ENCODE peak calls at places on chromosome 20, in four cellular contexts. One of them, this sample, is unnamed.

GRCh38 chr20:43840382-43841070 is 74.1 kb upstream of the TOX2 start:
- DNase-seq in body of pancreas: no peak
- DNase-seq in fibroblast of mammary gland: peak; percentile 40
- DNase-seq in transverse colon: peak; percentile 13
- DNase-seq in this sample: peak; percentile 47

GRCh38 chr20:11047559-11047958 is 373.8 kb upstream of the JAG1 start:
- DNase-seq in fibroblast of mammary gland: peak; percentile 0
- DNase-seq in body of pancreas: no peak
- DNase-seq in transverse colon: no peak
- DNase-seq in this sample: no peak

GRCh38 chr20:38128691-38129090 is 36.4 kb downstream of the TGM2 start:
- DNase-seq in transverse colon: no peak
- DNase-seq in body of pancreas: no peak
- DNase-seq in fibroblast of mammary gland: no peak
- DNase-seq in this sample: no peak

GRCh38 chr20:32995802-32996201 is 8.4 kb downstream of the SUN5 start:
- DNase-seq in body of pancreas: no peak
- DNase-seq in transverse colon: no peak
- DNase-seq in fibroblast of mammary gland: no peak
- DNase-seq in this sample: no peak

GRCh38 chr20:38094373-38094775 is 60.8 kb downstream of the RPRD1B start:
- DNase-seq in body of pancreas: peak; percentile 24
- DNase-seq in transverse colon: peak; percentile 33
- DNase-seq in fibroblast of mammary gland: peak; percentile 90
- DNase-seq in this sample: peak; percentile 19

GRCh38 chr20:35196313-35196712 is 24.4 kb downstream of the PROCR start:
- DNase-seq in transverse colon: no peak
- DNase-seq in fibroblast of mammary gland: no peak
- DNase-seq in body of pancreas: no peak
- DNase-seq in this sample: no peak

GRCh38 chr20:32999603-33000250 is 4.5 kb downstream of the SUN5 start:
- DNase-seq in transverse colon: no peak
- DNase-seq in body of pancreas: no peak
- DNase-seq in fibroblast of mammary gland: no peak
- DNase-seq in this sample: no peak

GRCh38 chr20:60302875-60303274 is 344.7 kb downstream of the CDH26 start:
- DNase-seq in body of pancreas: no peak
- DNase-seq in transverse colon: no peak
- DNase-seq in fibroblast of mammary gland: no peak
- DNase-seq in this sample: no peak

GRCh38 chr20:3677733-3678132 is 4.1 kb downstream of the ADAM33 start:
- DNase-seq in fibroblast of mammary gland: peak; percentile 46
- DNase-seq in body of pancreas: no peak
- DNase-seq in transverse colon: peak; percentile 28
- DNase-seq in this sample: no peak

GRCh38 chr20:15925376-15925775 is 647.9 kb downstream of the KIF16B start:
- DNase-seq in transverse colon: no peak
- DNase-seq in fibroblast of mammary gland: no peak
- DNase-seq in body of pancreas: no peak
- DNase-seq in this sample: no peak

GRCh38 chr20:45833030-45833882 is at the start of gene SNX21:
- DNase-seq in transverse colon: peak; percentile 83
- DNase-seq in body of pancreas: peak; percentile 74
- DNase-seq in fibroblast of mammary gland: peak; percentile 97
- DNase-seq in this sample: no peak

GRCh38 chr20:45833883-45834796 is 541 bp downstream of the SNX21 start:
- DNase-seq in body of pancreas: peak; percentile 74
- DNase-seq in transverse colon: peak; percentile 75
- DNase-seq in fibroblast of mammary gland: peak; percentile 54
- DNase-seq in this sample: no peak

GRCh38 chr20:45835230-45836224 is 1.9 kb downstream of the SNX21 start:
- DNase-seq in transverse colon: peak; percentile 20
- DNase-seq in body of pancreas: no peak
- DNase-seq in fibroblast of mammary gland: peak; percentile 98
- DNase-seq in this sample: no peak

GRCh38 chr20:45836841-45837240 is 3.2 kb downstream of the SNX21 start:
- DNase-seq in body of pancreas: no peak
- DNase-seq in transverse colon: no peak
- DNase-seq in fibroblast of mammary gland: no peak
- DNase-seq in this sample: no peak

DNA sequence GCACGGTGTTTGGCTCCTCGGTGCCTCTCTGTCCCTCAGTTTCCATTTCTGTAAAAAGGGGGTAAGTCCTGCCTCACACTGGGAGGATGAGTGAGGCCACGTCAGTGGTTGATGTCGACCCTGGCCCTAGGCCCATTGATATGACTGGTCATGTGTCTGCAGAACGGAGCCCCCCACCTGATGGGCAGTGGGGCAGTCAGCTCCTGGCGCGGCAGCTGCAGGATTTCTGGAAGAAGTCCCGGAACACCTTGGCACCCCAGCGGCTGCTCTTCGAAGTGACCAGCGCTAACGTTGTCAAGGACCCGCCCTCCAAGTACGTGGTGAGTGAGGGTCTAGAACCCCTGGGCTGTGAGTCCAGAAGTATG is 1.2 kb downstream of the SNX21 start:
- DNase-seq in body of pancreas: no peak
- DNase-seq in transverse colon: no peak
- DNase-seq in fibroblast of mammary gland: no peak
- DNase-seq in this sample: no peak
- H3K4me3 ChIP-seq in body of pancreas: no peak overlapping the region
- H3K4me3 ChIP-seq in transverse colon: peak overlapping the region; percentile 65
- H3K4me3 ChIP-seq in fibroblast of mammary gland: peak overlapping the region; percentile 78
- H3K4me3 ChIP-seq in this sample: no peak overlapping the region

GRCh38 chr20:53984781-53985518 is 85.4 kb downstream of the BCAS1 start:
- DNase-seq in fibroblast of mammary gland: no peak
- DNase-seq in transverse colon: no peak
- DNase-seq in body of pancreas: no peak
- DNase-seq in this sample: no peak
- H3K4me3 ChIP-seq in fibroblast of mammary gland: no peak overlapping the region
- H3K4me3 ChIP-seq in transverse colon: no peak overlapping the region
- H3K4me3 ChIP-seq in body of pancreas: no peak overlapping the region
- H3K4me3 ChIP-seq in this sample: no peak overlapping the region

GRCh38 chr20:1427457-1428054 is 34.7 kb upstream of the FKBP1A start:
- DNase-seq in body of pancreas: no peak
- DNase-seq in fibroblast of mammary gland: no peak
- DNase-seq in transverse colon: no peak
- DNase-seq in this sample: no peak
- H3K4me3 ChIP-seq in body of pancreas: no peak overlapping the region
- H3K4me3 ChIP-seq in fibroblast of mammary gland: no peak overlapping the region
- H3K4me3 ChIP-seq in transverse colon: no peak overlapping the region
- H3K4me3 ChIP-seq in this sample: no peak overlapping the region

GRCh38 chr20:58546312-58546711 is 31.1 kb upstream of the APCDD1L start:
- DNase-seq in transverse colon: no peak
- DNase-seq in fibroblast of mammary gland: no peak
- DNase-seq in body of pancreas: no peak
- DNase-seq in this sample: no peak
- H3K4me3 ChIP-seq in transverse colon: no peak overlapping the region
- H3K4me3 ChIP-seq in fibroblast of mammary gland: no peak overlapping the region
- H3K4me3 ChIP-seq in body of pancreas: no peak overlapping the region
- H3K4me3 ChIP-seq in this sample: no peak overlapping the region

GRCh38 chr20:57709823-57710799 is at the start of gene PMEPA1:
- DNase-seq in fibroblast of mammary gland: peak; percentile 90
- DNase-seq in body of pancreas: peak; percentile 95
- DNase-seq in transverse colon: peak; percentile 95
- DNase-seq in this sample: peak; percentile 91

GRCh38 chr20:57707320-57707719 is 2.5 kb downstream of the PMEPA1 start:
- DNase-seq in transverse colon: no peak
- DNase-seq in fibroblast of mammary gland: no peak
- DNase-seq in body of pancreas: no peak
- DNase-seq in this sample: peak; percentile 42

GRCh38 chr20:57705103-57705899 is 4.5 kb downstream of the PMEPA1 start:
- DNase-seq in body of pancreas: no peak
- DNase-seq in transverse colon: no peak
- DNase-seq in fibroblast of mammary gland: no peak
- DNase-seq in this sample: no peak

GRCh38 chr20:57708694-57709673 is 831 bp downstream of the PMEPA1 start:
- DNase-seq in transverse colon: no peak
- DNase-seq in body of pancreas: peak; percentile 32
- DNase-seq in fibroblast of mammary gland: no peak
- DNase-seq in this sample: no peak

GRCh38 chr20:57707849-57708693 is 1.7 kb downstream of the PMEPA1 start:
- DNase-seq in body of pancreas: peak; percentile 30
- DNase-seq in transverse colon: no peak
- DNase-seq in fibroblast of mammary gland: no peak
- DNase-seq in this sample: no peak
- H3K4me3 ChIP-seq in body of pancreas: peak overlapping the region; percentile 10
- H3K4me3 ChIP-seq in transverse colon: peak overlapping the region; percentile 82
- H3K4me3 ChIP-seq in fibroblast of mammary gland: no peak overlapping the region
- H3K4me3 ChIP-seq in this sample: peak overlapping the region; percentile 92

DNA sequence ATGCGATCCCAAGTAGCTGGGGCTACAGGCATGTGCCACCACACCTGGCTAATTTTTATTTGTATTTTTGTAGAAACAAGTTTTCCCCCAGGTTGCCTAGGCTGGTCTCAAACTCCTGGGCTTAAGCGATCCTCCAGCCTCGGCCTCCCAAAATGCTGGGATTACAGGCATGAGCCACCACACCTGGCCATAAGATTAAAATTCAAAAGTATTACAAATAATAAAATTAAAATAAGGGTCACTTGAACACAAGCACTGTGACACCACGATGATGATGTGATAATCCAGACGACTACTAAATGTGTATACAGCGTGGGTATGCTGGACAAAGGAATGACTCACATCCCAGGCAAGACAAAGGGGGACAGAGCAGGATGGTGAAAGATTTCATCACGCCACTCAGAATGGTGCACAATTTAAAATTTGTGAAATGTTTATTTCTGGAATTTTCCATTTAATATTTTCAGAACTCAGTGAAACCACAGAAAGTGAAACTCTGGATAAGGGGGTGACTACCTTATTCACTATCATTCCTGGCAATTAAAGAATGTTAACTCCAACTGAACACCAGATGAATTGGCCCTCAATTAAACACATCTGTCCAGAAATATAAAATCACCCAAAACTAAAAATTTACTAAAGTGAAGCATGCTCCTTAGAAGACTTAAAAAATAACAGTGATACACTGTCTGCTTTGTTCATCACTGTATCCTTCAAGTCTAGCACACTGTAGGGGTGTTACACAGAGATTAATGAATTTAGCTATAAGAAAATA is 13.1 kb downstream of the B4GALT5 start:
- DNase-seq in transverse colon: no peak
- DNase-seq in body of pancreas: no peak
- DNase-seq in fibroblast of mammary gland: peak; percentile 80
- DNase-seq in this sample: no peak
- H3K4me3 ChIP-seq in transverse colon: no peak overlapping the region
- H3K4me3 ChIP-seq in body of pancreas: no peak overlapping the region
- H3K4me3 ChIP-seq in fibroblast of mammary gland: no peak overlapping the region
- H3K4me3 ChIP-seq in this sample: no peak overlapping the region

GRCh38 chr20:63856111-63856511 is 5.2 kb upstream of the ABHD16B start:
- DNase-seq in transverse colon: no peak
- DNase-seq in body of pancreas: no peak
- DNase-seq in fibroblast of mammary gland: no peak
- DNase-seq in this sample: no peak

GRCh38 chr20:63857751-63858392 is 3.4 kb upstream of the ABHD16B start:
- DNase-seq in transverse colon: no peak
- DNase-seq in fibroblast of mammary gland: peak; percentile 50
- DNase-seq in body of pancreas: no peak
- DNase-seq in this sample: no peak

GRCh38 chr20:63854069-63854765 is 7.1 kb upstream of the ABHD16B start:
- DNase-seq in fibroblast of mammary gland: no peak
- DNase-seq in body of pancreas: no peak
- DNase-seq in transverse colon: no peak
- DNase-seq in this sample: no peak

GRCh38 chr20:63854766-63855362 is 6.4 kb upstream of the ABHD16B start:
- DNase-seq in body of pancreas: no peak
- DNase-seq in fibroblast of mammary gland: no peak
- DNase-seq in transverse colon: no peak
- DNase-seq in this sample: no peak

GRCh38 chr20:63855363-63856110 is 5.8 kb upstream of the ABHD16B start:
- DNase-seq in transverse colon: no peak
- DNase-seq in body of pancreas: no peak
- DNase-seq in fibroblast of mammary gland: no peak
- DNase-seq in this sample: no peak
- H3K4me3 ChIP-seq in transverse colon: no peak overlapping the region
- H3K4me3 ChIP-seq in body of pancreas: no peak overlapping the region
- H3K4me3 ChIP-seq in fibroblast of mammary gland: no peak overlapping the region
- H3K4me3 ChIP-seq in this sample: no peak overlapping the region

DNA sequence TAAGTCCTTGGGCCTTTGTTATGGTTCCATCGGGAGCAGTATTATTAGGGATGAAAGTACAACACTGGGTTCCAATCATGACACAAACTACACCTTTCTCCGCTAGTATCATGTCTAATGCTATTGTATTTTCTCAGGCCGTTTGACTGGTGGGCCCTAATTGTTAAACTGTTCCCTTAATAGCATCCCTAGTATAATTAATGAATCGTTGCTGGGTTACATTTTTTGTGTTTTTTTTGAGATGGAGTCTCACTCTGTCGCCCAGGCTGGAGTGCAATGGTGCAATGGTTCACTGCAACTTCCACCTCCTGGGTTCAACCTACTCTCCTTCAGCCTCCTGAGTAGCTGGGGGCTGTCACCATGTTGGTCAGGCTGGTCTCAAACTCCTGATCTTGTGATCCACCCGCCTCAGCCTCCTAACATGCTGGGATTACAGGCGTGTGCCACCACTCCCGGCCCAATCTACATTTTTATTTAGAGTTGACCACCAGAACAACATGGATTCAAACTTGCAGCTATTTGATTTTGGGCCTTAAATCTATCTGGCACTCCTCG is 4.1 kb upstream of the ZNFX1 start:
- DNase-seq in fibroblast of mammary gland: no peak
- DNase-seq in transverse colon: no peak
- DNase-seq in body of pancreas: no peak
- DNase-seq in this sample: no peak
- H3K4me3 ChIP-seq in fibroblast of mammary gland: peak overlapping the region; percentile 100
- H3K4me3 ChIP-seq in transverse colon: no peak overlapping the region
- H3K4me3 ChIP-seq in body of pancreas: no peak overlapping the region
- H3K4me3 ChIP-seq in this sample: no peak overlapping the region

GRCh38 chr20:62303049-62303326 is 191 bp downstream of the ADRM1 start:
- DNase-seq in fibroblast of mammary gland: no peak
- DNase-seq in body of pancreas: no peak
- DNase-seq in transverse colon: no peak
- DNase-seq in this sample: no peak
- H3K4me3 ChIP-seq in fibroblast of mammary gland: peak overlapping the region; percentile 80
- H3K4me3 ChIP-seq in body of pancreas: peak overlapping the region; percentile 32
- H3K4me3 ChIP-seq in transverse colon: peak overlapping the region; percentile 86
- H3K4me3 ChIP-seq in this sample: peak overlapping the region; percentile 90

DNA sequence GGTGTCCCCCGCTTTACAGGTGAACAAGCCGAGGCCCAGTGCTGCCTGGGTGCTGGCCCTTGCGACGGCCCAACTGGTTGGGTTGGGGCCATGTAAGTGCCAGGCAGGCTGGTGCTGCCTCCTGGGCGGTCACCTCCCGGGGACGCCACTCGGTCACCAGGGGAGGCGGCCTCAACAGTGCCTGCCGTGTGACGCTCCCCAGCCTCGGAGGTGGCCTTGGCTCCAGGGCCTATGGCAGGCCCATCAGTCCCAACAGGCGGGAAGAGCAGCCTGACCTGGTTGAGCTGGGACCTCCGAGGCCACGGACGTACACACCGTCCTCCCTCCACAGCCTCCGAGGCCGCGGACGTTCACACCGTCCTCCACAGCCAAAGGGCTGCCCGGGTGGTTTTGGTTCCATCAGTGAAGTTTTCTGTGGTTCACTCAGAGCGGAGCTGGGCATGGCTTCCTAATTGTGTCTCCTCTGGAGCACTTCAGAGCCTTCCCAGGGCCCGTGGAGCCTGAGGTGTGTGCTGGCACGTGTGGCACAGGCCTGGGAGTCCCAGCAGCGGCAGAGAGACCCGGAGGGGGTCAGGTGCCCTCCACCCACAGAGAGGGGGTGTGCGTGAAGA is 19.3 kb upstream of the SLCO4A1 start:
- DNase-seq in transverse colon: no peak
- DNase-seq in fibroblast of mammary gland: no peak
- DNase-seq in body of pancreas: no peak
- DNase-seq in this sample: no peak
- H3K4me3 ChIP-seq in transverse colon: no peak overlapping the region
- H3K4me3 ChIP-seq in fibroblast of mammary gland: no peak overlapping the region
- H3K4me3 ChIP-seq in body of pancreas: no peak overlapping the region
- H3K4me3 ChIP-seq in this sample: peak overlapping the region; percentile 46

This sample was measured in Jurkat, Clone E6-1.